ENCODE peak calls at places on chromosomes 11 and 22, in five cellular contexts. Y is stimulated activated CD4-positive, alpha-beta T cell treated with anti-CD3 and anti-CD28 coated beads, Interleukin-1b, Interleukin-23, amount 100 ng/mL, for 4 hours; E is activated CD8-positive, alpha-beta T cell treated with anti-CD3 and anti-CD28 coated beads for 36 hours; U is neuronal stem cell; A is fibroblast of pulmonary artery. Z is an unnamed sample.

GRCh38 chr22:38709306-38709705 is 3.6 kb downstream of the GTPBP1 start:
- DNase-seq in A (no peak), Y (no peak), U (no peak), E (no peak), Z (no peak)

GRCh38 chr11:31355131-31355530 is 14.4 kb downstream of the DCDC1 start:
- DNase-seq in E (no peak), A (peak), Y (no peak), U (no peak), Z (no peak)

GRCh38 chr11:1776944-1777715 is 13.4 kb upstream of the CTSD start:
- DNase-seq in A (no peak), E (no peak), Y (no peak), U (no peak), Z (peak)

GRCh38 chr11:105177658-105178057 is 38.1 kb upstream of the CARD18 start:
- DNase-seq in Y (no peak), E (no peak), U (no peak), A (peak), Z (no peak)

GRCh38 chr11:72787262-72788104 is 6.4 kb downstream of the STARD10 start:
- DNase-seq in U (no peak), A (no peak), E (peak), Y (no peak), Z (no peak)

GRCh38 chr11:64791781-64792291 is 11.2 kb downstream of the MAP4K2 start:
- DNase-seq in E (no peak), Y (no peak), U (no peak), A (no peak), Z (no peak)

GRCh38 chr11:24515632-24516031 is 18.8 kb downstream of the LUZP2 start:
- DNase-seq in U (no peak), A (no peak), Y (no peak), E (no peak), Z (no peak)

GRCh38 chr11:119051440-119052162 is 5.4 kb downstream of the HYOU1 start:
- DNase-seq in Y (no peak), A (no peak), E (peak), U (no peak), Z (no peak)

GRCh38 chr22:47067911-47068654 is 305.6 kb downstream of the TBC1D22A start:
- DNase-seq in A (no peak), U (no peak), Y (no peak), E (no peak), Z (no peak)

GRCh38 chr11:70185348-70186055 is 17.6 kb upstream of the FADD start:
- DNase-seq in A (no peak), Y (no peak), E (no peak), U (no peak), Z (no peak)

GRCh38 chr11:111347723-111348115 is 31.4 kb downstream of the POU2AF1 start:
- DNase-seq in Y (no peak), A (peak), E (no peak), U (no peak), Z (peak)